ENCODE peak calls at places on chromosomes 1 and 21, in four cellular contexts. P is GM12878, S is H1, V is HepG2. T is an unnamed sample.

GRCh38 chr1:170664283-170664827 is 424 bp downstream of the PRRX1 start:
- DNase-seq in P (no peak), S (peak), V (no peak), T (no peak)

GRCh38 chr1:54407957-54408700 is 1.9 kb upstream of the SSBP3 start:
- DNase-seq in P (no peak), S (no peak), V (no peak), T (peak)

GRCh38 chr1:162561616-162562451 is at the start of gene UAP1:
- DNase-seq in P (no peak), S (peak), V (no peak), T (no peak)

GRCh38 chr1:241611063-241611462 is 29.1 kb downstream of the CHML start:
- DNase-seq in P (no peak), S (no peak), V (peak), T (peak)

GRCh38 chr21:41763398-41763931 is 3.4 kb downstream of the RIPK4 start:
- DNase-seq in P (no peak), S (no peak), V (no peak), T (no peak)

GRCh38 chr1:32859915-32860314 is 10.8 kb downstream of the FNDC5 start:
- DNase-seq in P (no peak), S (no peak), V (no peak), T (no peak)

GRCh38 chr1:214234635-214235025 is 46.3 kb upstream of the SMYD2 start:
- DNase-seq in P (no peak), S (no peak), V (no peak), T (no peak)

GRCh38 chr1:115969509-115969908 is 6.8 kb upstream of the SLC22A15 start:
- DNase-seq in P (no peak), S (peak), V (no peak), T (peak)

GRCh38 chr1:53889304-53890298 is at the start of gene YIPF1:
- DNase-seq in P (peak), S (peak), V (peak), T (peak)

GRCh38 chr1:184555665-184556641 is 169.1 kb downstream of the C1orf21 start:
- DNase-seq in P (no peak), S (no peak), V (no peak), T (no peak)

GRCh38 chr1:248822148-248823032 is 3.3 kb downstream of the SH3BP5L start:
- DNase-seq in P (no peak), S (no peak), V (no peak), T (no peak)

GRCh38 chr1:22257286-22258275 is 114.7 kb upstream of the WNT4 start:
- DNase-seq in P (no peak), S (no peak), V (no peak), T (no peak)

GRCh38 chr1:83850849-83851248 is 148.1 kb downstream of the TTLL7 start:
- DNase-seq in P (no peak), S (no peak), V (peak), T (no peak)

GRCh38 chr1:10980094-10980577 is 32.3 kb upstream of the TARDBP start:
- DNase-seq in P (no peak), S (peak), V (peak), T (peak)

GRCh38 chr1:229224308-229224707 is 46.6 kb upstream of the RAB4A start:
- DNase-seq in P (no peak), S (peak), V (no peak), T (no peak)

GRCh38 chr1:236167154-236167553 is 24.8 kb downstream of the GPR137B start:
- DNase-seq in P (no peak), S (no peak), V (no peak), T (no peak)

DNA sequence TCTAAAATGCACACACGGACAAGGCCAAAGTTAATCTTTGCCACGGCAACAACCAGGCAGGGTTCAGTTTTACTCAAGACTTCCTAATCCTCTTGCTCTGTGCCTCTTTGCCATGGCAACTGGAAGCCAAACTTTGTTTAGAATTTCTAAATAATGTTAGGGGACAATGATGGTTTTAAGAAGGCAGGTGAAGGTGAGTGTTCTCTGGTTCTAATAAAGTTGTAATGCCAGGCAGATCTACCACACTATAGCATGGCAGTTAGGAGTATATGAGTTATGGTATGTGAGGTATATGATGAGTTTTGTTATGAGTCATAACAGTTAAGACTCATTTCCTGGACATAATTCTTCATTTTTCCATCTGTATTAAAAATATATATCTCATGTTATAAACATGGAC is 2.7 kb downstream of the PTPRC start:
- DNase-seq in P (no peak), S (no peak), V (no peak), T (no peak)
- H3K4me3 ChIP-seq in P (peak), S (no peak), V (no peak), T (no peak)

GRCh38 chr1:109634292-109634691 is 14.7 kb downstream of the AMPD2 start:
- DNase-seq in P (no peak), S (no peak), V (no peak), T (no peak)
- TF ChIP-seq SUZ12 in P (no peak), S (no peak), V (no peak), T (no peak)

GRCh38 chr1:176243746-176244145 is 36.7 kb upstream of the COP1 start:
- DNase-seq in P (no peak), S (no peak), V (no peak), T (no peak)

DNA sequence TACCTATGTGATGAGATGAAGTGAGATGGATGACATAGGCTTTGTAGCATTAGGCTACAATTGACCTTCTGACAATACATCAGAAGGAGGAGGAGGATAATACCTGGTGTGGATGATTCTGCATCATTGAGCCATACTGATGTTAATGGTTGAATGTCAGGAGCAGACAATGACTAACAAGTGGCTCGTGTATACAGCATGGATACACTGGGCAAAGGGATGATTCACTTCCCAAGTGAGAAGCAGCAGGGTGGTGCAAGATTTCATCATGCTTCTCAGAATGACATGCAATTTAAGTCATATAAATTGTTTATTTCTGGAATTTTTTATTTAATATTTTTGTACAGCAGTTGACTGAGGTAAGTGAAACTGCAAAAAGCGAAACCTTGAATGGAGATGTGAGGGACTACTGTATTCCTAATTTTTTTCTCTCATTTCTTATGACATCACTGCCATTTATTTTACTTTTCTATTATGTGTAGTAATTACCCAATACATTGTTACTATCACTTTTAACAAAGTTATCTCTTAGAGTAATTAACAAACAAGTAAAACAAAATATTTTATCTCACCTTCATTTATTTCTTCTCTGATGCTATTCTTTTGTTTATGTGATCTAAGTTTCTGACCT is 34.4 kb upstream of the COP1 start:
- DNase-seq in P (no peak), S (no peak), V (no peak), T (peak)
- TF ChIP-seq ZNF274 in P (no peak), S (no peak), V (no peak), T (no peak)

GRCh38 chr1:45913183-45913924 is 109.9 kb downstream of the MAST2 start:
- DNase-seq in P (no peak), S (no peak), V (no peak), T (no peak)

GRCh38 chr1:45911634-45912033 is 108.2 kb downstream of the MAST2 start:
- DNase-seq in P (no peak), S (no peak), V (no peak), T (no peak)

GRCh38 chr1:45913925-45914501 is 110.6 kb downstream of the MAST2 start:
- DNase-seq in P (no peak), S (no peak), V (no peak), T (no peak)

DNA sequence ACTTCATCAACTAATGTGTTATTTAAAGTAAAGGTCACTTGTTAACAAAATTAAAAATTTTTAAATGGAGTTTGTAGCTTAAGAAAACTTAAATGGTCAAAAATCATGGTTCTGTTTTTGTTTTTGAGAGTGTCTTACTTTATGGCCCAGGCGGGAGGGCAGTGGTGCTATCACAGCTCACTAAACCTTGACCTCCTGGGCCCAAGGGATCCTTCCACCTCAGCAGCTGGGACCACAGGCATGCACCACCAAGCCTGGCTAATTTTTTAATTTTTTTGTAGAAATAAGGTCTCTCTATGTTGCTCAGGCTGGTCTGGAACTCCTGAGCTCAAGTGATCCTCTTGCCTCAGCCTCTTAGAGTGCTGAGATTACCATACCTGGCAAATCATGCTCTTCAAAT is 111.4 kb downstream of the MAST2 start:
- DNase-seq in P (no peak), S (no peak), V (no peak), T (no peak)
- H3K4me3 ChIP-seq in P (no peak), S (no peak), V (no peak), T (no peak)

DNA sequence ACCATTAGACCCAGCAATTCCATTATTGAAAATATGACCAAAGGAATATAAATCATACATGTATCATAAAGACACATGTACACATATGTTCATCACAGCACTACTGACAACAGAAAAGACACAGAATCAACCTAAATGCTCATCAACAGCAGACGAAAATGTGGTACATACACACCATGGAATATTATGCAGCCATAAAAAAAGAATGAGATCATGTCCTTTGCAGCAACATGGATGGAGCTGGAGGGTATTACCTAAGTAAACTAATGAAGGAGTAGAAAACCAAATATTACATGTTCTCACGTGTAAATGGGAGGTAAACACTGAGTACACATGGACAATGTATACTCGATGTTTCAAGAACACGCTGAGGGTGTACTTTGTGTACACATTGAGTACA is 15.9 kb downstream of the AKT3 start:
- DNase-seq in P (no peak), S (no peak), V (no peak), T (no peak)
- TF ChIP-seq SUZ12 in P (no peak), S (no peak), V (no peak), T (no peak)

DNA sequence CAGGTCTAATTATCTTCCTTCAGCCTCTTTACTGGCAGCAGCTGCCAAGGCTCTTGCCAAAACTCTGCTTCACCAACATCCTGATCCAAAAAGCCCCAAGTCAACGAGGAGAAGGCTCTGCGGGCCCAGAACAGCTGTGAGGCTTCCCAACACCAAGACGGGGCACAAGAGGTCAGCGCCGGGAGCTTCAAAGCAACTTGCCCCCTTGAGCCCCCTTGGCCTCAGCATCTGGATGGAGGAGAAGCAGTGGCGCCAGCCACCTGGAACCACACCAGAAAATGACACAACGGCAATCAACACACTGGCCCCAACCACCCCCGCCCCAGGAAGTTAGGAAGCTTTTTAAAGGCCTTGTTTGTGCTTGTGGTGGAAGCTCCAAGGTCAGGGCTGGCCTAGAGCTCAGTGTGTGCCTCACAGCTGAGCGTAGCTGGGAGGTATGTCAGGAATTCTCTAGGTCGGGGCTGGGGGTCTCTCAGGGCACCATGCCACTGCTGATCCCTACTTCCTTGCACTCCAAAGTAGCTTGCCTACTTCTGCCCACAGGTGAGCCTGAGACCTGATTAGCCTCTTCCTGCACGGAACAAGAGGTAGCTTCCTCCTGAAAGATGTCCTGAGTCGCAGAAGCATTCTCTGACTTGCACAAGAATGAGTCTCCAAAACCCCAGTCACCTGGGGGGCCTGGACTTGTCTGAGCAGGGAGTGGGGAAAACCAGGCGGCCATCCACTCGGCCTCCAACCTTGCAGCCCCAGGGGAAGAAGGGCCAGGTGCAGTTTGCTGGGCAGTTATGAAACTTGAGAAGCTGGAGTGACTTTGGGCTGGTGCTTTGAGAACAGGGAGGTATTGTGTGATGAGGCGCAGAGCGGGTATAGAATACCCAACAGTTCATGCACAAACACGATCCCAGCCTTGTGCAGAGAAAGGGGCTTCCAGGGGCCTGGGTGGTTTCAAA is 9.8 kb upstream of the SRP9 start:
- DNase-seq in P (no peak), S (peak), V (peak), T (no peak)
- TF ChIP-seq ZNF274 in P (no peak), S (no peak), V (no peak), T (no peak)

GRCh38 chr1:206068314-206068713 is 15.3 kb downstream of the RHEX start:
- DNase-seq in P (no peak), S (peak), V (no peak), T (no peak)
- H3K4me3 ChIP-seq in P (no peak), S (no peak), V (no peak), T (no peak)

DNA sequence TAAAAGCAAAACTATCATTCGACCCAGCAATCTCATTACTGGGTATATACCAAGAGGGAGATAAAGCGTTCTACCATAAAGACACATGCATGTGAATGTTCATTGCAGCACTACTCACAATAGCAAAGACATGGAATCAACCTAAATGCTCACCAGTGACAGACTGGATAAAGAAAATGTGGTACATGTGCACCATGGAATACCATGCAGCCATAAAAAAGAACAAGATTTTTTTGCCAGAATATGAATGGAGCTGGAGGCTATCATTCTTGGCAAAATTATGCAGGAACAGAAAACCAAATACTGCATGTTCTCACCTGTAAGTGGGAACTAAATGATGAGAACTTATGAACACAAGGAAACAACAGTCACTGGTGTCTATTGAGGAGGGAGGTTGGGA is 79.7 kb downstream of the SLC16A1 start:
- DNase-seq in P (no peak), S (no peak), V (no peak), T (no peak)
- TF ChIP-seq SUZ12 in P (no peak), S (no peak), V (no peak), T (no peak)

GRCh38 chr1:206734499-206735142 is 36.0 kb upstream of the IL19 start:
- DNase-seq in P (no peak), S (peak), V (no peak), T (no peak)
- TF ChIP-seq ZNF274 in P (no peak), S (no peak), V (no peak), T (no peak)